ENCODE peak calls at places on chromosomes 5 and 9, in five cellular contexts. V is Peyer's patch, H is head of caudate nucleus, L is AG04449, E is GDM1. F is an unnamed sample.

GRCh38 chr5:6886866-6887265 is 173.6 kb downstream of the TENT4A start:
- DNase-seq in V (no peak), H (no peak), L (no peak), E (no peak), F (no peak)

GRCh38 chr5:1219768-1220100 is 5.4 kb upstream of the SLC6A18 start:
- DNase-seq in V (no peak), H (no peak), L (no peak), E (no peak), F (no peak)

GRCh38 chr9:129139233-129139992 is 28.2 kb downstream of the PTPA start:
- DNase-seq in V (peak), H (peak), L (no peak), E (peak), F (peak)

GRCh38 chr5:157051604-157052245 is 7.2 kb downstream of the HAVCR1 start:
- DNase-seq in V (no peak), H (no peak), L (no peak), E (no peak), F (no peak)

GRCh38 chr5:160802567-160802966 is 49.4 kb downstream of the ATP10B start:
- DNase-seq in V (no peak), H (no peak), L (no peak), E (peak), F (no peak)

GRCh38 chr5:128412145-128412930 is 125.7 kb downstream of the FBN2 start:
- DNase-seq in V (no peak), H (no peak), L (no peak), E (no peak), F (no peak)

GRCh38 chr5:14917719-14918118 is 46.1 kb upstream of the ANKH start:
- DNase-seq in V (no peak), H (no peak), L (no peak), E (no peak), F (no peak)

GRCh38 chr5:122463221-122463620 is 151.2 kb downstream of the SNCAIP start:
- DNase-seq in V (no peak), H (no peak), L (no peak), E (no peak), F (no peak)

GRCh38 chr5:13659391-13659790 is 285.1 kb downstream of the DNAH5 start:
- DNase-seq in V (no peak), H (no peak), L (no peak), E (no peak), F (no peak)

GRCh38 chr9:121901616-121902015 is 191.5 kb downstream of the TTLL11 start:
- DNase-seq in V (no peak), H (no peak), L (no peak), E (no peak), F (no peak)

GRCh38 chr9:126375386-126375785 is 48.8 kb downstream of the MVB12B start:
- DNase-seq in V (no peak), H (no peak), L (peak), E (peak), F (no peak)

GRCh38 chr5:179130101-179130681 is 70.0 kb downstream of the ZNF354C start:
- DNase-seq in V (no peak), H (no peak), L (no peak), E (no peak), F (no peak)

GRCh38 chr5:96952946-96953730 is 17.3 kb downstream of the LNPEP start:
- DNase-seq in V (no peak), H (no peak), L (no peak), E (no peak), F (no peak)

GRCh38 chr9:129333961-129334743 is 156.1 kb upstream of the IER5L start:
- DNase-seq in V (peak), H (peak), L (peak), E (no peak), F (peak)

GRCh38 chr5:151459680-151460079 is 12.3 kb downstream of the SLC36A1 start:
- DNase-seq in V (no peak), H (no peak), L (no peak), E (no peak), F (no peak)

GRCh38 chr5:178094345-178094744 is 19.0 kb upstream of the N4BP3 start:
- DNase-seq in V (no peak), H (no peak), L (no peak), E (no peak), F (no peak)

GRCh38 chr9:126122901-126123616 is 203.6 kb upstream of the MVB12B start:
- DNase-seq in V (no peak), H (no peak), L (no peak), E (no peak), F (no peak)

GRCh38 chr5:170986598-170986997 is 124.8 kb downstream of the RANBP17 start:
- DNase-seq in V (no peak), H (no peak), L (no peak), E (no peak), F (no peak)

GRCh38 chr5:33105521-33105941 is 335.2 kb upstream of the TARS1 start:
- DNase-seq in V (no peak), H (no peak), L (no peak), E (no peak), F (no peak)

GRCh38 chr9:27303219-27303618 is 6.3 kb upstream of the EQTN start:
- DNase-seq in V (no peak), H (no peak), L (no peak), E (no peak), F (no peak)

GRCh38 chr5:135007305-135007704 is 26.7 kb downstream of the PITX1 start:
- DNase-seq in V (no peak), H (no peak), L (no peak), E (no peak), F (no peak)

GRCh38 chr9:127142931-127143464 is 20.6 kb upstream of the ANGPTL2 start:
- DNase-seq in V (no peak), H (no peak), L (no peak), E (no peak), F (no peak)

GRCh38 chr9:12065050-12065449 is 628.1 kb upstream of the TYRP1 start:
- DNase-seq in V (no peak), H (no peak), L (no peak), E (no peak), F (no peak)

F was measured in activated CD8-positive, alpha-beta T cell treated with anti-CD3 and anti-CD28 coated beads, Interleukin-2, amount 10 ng/mL, durations not matched to agents 7 days and 5 days.